ENCODE peak calls at places on chromosome 11, in ten cellular contexts. A is NB4, G is astrocyte of the spinal cord, X is upper lobe of left lung, J is colonic mucosa, E is neural crest cell, P is endothelial cell of umbilical vein, B is psoas muscle, L is RWPE1, Z is fibroblast of lung. Y is an unnamed sample.

GRCh38 chr11:11171854-11172253 is 181.2 kb downstream of the CSNK2A3 start:
- DNase-seq in A (peak; percentile 28), G (no peak), X (no peak), J (no peak), E (no peak), P (no peak), B (no peak), L (no peak), Z (no peak), Y (no peak)

GRCh38 chr11:11871991-11872401 is 30.2 kb downstream of the USP47 start:
- DNase-seq in A (no peak), G (peak; percentile 30), X (no peak), J (no peak), E (no peak), P (no peak), B (no peak), L (no peak), Z (no peak), Y (no peak)

GRCh38 chr11:104238916-104239315 is 75.0 kb upstream of the PDGFD start:
- DNase-seq in A (no peak), G (no peak), X (no peak), J (no peak), E (no peak), P (no peak), B (no peak), L (no peak), Z (no peak), Y (no peak)

GRCh38 chr11:129865701-129866100 is 29.7 kb downstream of the NFRKB start:
- DNase-seq in A (no peak), G (no peak), X (no peak), J (no peak), E (no peak), P (no peak), B (no peak), L (no peak), Z (no peak), Y (no peak)

GRCh38 chr11:96391698-96392307 is 2.0 kb downstream of the JRKL start:
- DNase-seq in A (no peak), G (peak; percentile 2), X (no peak), J (no peak), E (no peak), P (no peak), B (no peak), L (no peak), Z (no peak), Y (no peak)

GRCh38 chr11:126607374-126607773 is 251.9 kb downstream of the ST3GAL4 start:
- DNase-seq in A (peak; percentile 51), G (peak; percentile 65), X (no peak), J (peak; percentile 25), E (peak; percentile 59), P (peak; percentile 5), B (no peak), L (peak; percentile 68), Z (peak; percentile 25), Y (no peak)

GRCh38 chr11:47847892-47848635 is at the start of gene NUP160:
- DNase-seq in A (peak; percentile 83), G (peak; percentile 68), X (peak; percentile 89), J (peak; percentile 91), E (peak; percentile 79), P (peak; percentile 74), B (peak; percentile 92), L (peak; percentile 78), Z (peak; percentile 45), Y (peak; percentile 91)

GRCh38 chr11:85939099-85940015 is 84.2 kb downstream of the CCDC83 start:
- DNase-seq in A (no peak), G (no peak), X (no peak), J (no peak), E (no peak), P (no peak), B (no peak), L (no peak), Z (no peak), Y (no peak)

GRCh38 chr11:77428598-77428997 is 45.3 kb downstream of the PAK1 start:
- DNase-seq in A (no peak), G (no peak), X (no peak), J (no peak), E (no peak), P (no peak), B (no peak), L (no peak), Z (no peak), Y (no peak)

GRCh38 chr11:88799749-88800500 is 265.9 kb downstream of the GRM5 start:
- DNase-seq in A (no peak), G (peak; percentile 60), X (no peak), J (no peak), E (no peak), P (no peak), B (no peak), L (no peak), Z (peak; percentile 48), Y (no peak)

GRCh38 chr11:5345831-5346230 is 2.5 kb upstream of the OR51B5 start:
- DNase-seq in A (no peak), G (no peak), X (no peak), J (no peak), E (no peak), P (no peak), B (no peak), L (no peak), Z (no peak), Y (no peak)

GRCh38 chr11:56160217-56160616 is at the start of gene OR8K5:
- DNase-seq in A (no peak), G (no peak), X (no peak), J (no peak), E (no peak), P (no peak), B (no peak), L (no peak), Z (no peak), Y (no peak)
- TF ChIP-seq CTCF in A (no peak), G (no peak), X (no peak), J (no peak), E (no peak), P (no peak), B (no peak), L (no peak), Z (no peak), Y (no peak)

GRCh38 chr11:92882828-92883611 is 86.4 kb upstream of the MTNR1B start:
- DNase-seq in A (no peak), G (no peak), X (no peak), J (no peak), E (no peak), P (no peak), B (no peak), L (no peak), Z (no peak), Y (no peak)

GRCh38 chr11:92886243-92886905 is 83.1 kb upstream of the MTNR1B start:
- DNase-seq in A (peak; percentile 74), G (peak; percentile 71), X (no peak), J (peak; percentile 58), E (peak; percentile 55), P (peak; percentile 37), B (no peak), L (peak; percentile 71), Z (peak; percentile 75), Y (no peak)

GRCh38 chr11:92881940-92882339 is 87.5 kb upstream of the MTNR1B start:
- DNase-seq in A (no peak), G (no peak), X (no peak), J (no peak), E (no peak), P (no peak), B (no peak), L (no peak), Z (no peak), Y (no peak)

GRCh38 chr11:92888701-92889100 is 80.8 kb upstream of the MTNR1B start:
- DNase-seq in A (peak; percentile 40), G (no peak), X (no peak), J (no peak), E (no peak), P (no peak), B (no peak), L (no peak), Z (no peak), Y (no peak)

DNA sequence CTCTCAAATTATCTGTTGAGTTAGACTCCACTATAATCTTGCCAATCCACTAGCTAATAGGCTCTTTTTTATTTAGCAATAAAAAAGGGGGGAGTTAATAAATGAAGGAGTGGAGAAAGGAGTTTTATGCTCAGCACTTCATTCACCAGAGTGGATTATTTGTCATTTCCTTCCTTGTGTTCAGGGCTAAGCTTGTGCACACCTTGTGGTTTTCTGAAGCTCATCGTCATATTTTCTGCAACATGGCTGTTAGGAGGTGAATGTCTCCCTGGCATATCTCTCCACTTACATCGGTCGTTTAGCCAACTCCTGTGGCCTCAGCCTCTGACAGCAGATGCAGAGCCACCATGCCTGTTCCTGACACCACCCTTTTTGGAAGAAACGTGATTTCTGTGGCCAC is 83.9 kb upstream of the MTNR1B start:
- DNase-seq in A (no peak), G (no peak), X (no peak), J (no peak), E (no peak), P (no peak), B (no peak), L (no peak), Z (no peak), Y (no peak)
- TF ChIP-seq CTCF in A (no peak), G (no peak), X (no peak), J (no peak), E (no peak), P (no peak), B (no peak), L (no peak), Z (no peak), Y (no peak)

DNA sequence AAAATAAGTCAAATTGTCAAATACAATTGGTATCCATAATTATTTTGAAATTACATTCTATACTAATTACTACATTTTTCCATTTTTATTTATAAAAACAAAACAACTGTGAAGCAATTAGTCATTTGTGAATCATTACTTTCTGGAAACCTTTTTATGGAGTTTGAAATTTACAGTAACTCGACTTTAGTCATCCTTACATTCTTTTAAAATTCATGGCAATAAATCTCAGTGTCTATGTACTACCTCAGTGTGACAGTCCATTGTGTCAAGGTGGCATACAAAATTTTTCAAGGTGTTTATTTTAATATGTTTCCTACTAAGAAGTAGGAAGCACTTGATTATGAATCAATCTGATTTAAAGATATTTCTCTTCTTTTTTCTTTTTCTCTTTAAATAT is 1949.4 kb upstream of the RAG2 start:
- DNase-seq in A (no peak), G (no peak), X (no peak), J (no peak), E (no peak), P (no peak), B (no peak), L (peak; percentile 38), Z (no peak), Y (no peak)
- TF ChIP-seq CTCF in A (no peak), G (no peak), X (no peak), J (no peak), E (no peak), P (no peak), B (no peak), L (no peak), Z (no peak), Y (no peak)

DNA sequence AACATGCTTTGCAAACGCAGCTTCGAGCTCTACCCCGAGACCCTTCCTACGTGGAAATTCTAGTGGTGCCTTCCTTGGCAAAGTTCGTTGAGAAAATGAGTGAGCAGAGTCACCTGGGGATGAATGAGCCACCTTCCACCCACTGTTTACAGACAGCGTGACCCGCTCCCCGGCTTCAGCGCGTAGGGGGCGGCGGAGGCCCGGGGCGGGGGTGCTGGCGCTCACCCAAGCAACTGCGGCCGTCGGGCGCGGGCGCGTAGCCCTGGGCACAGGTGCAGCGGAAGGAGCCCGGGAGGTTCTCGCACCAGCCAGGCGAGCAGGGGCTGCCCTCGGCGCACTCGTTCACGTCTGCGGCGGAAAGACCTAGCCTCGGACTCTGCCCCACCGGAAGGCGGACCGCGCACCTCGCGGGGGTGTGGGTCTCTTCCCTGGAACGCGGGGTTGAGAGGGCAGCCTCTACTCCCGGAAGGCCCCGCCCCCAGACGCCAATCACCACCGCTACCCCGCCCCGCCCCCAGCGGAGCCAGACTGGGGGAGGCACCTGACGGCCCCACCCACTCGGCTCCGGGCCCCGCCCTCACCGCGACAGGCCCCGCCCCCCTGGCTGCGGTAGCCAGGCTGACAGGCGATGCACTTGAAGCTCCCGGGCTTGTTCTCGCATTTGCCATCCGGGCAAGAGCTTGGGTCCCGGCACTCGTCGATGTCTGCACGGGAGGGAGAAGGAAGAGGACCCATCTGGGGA is 11.8 kb downstream of the LTBP3 start:
- DNase-seq in A (peak; percentile 91), G (no peak), X (peak; percentile 98), J (peak; percentile 99), E (peak; percentile 80), P (peak; percentile 44), B (peak; percentile 86), L (peak; percentile 92), Z (no peak), Y (peak; percentile 94)
- TF ChIP-seq CTCF in A (no peak), G (no peak), X (no peak), J (no peak), E (no peak), P (no peak), B (no peak), L (no peak), Z (no peak), Y (no peak)